ENCODE peak calls at places on chromosomes 7 and 10, in nine cellular contexts. W is IMR-90, K is PC-9, O is HL-60, T is suprapubic skin, R is H1, Y is left lung, U is spleen, C is body of pancreas. I is an unnamed sample.

GRCh38 chr10:114094795-114095194 is 51.1 kb downstream of the ADRB1 start:
- DNase-seq in O (no peak), W (no peak), Y (no peak), R (no peak), U (no peak), T (no peak), C (no peak), K (no peak), I (no peak)

GRCh38 chr7:138979226-138979979 is 1.8 kb downstream of the KIAA1549 start:
- DNase-seq in O (no peak), K (peak), Y (no peak), T (no peak), W (peak), C (peak), R (no peak), U (no peak), I (no peak)

GRCh38 chr7:881441-882234 is 5.3 kb downstream of the GET4 start:
- DNase-seq in O (no peak), C (no peak), W (no peak), K (no peak), R (no peak), T (no peak), U (peak), Y (no peak), I (no peak)

GRCh38 chr7:95476904-95477594 is 8.7 kb upstream of the ASB4 start:
- DNase-seq in R (no peak), O (peak), U (no peak), W (peak), T (no peak), C (peak), K (peak), Y (peak), I (peak)

GRCh38 chr7:157027568-157028527 is 17.4 kb upstream of the MNX1 start:
- DNase-seq in T (peak), W (no peak), R (no peak), O (no peak), Y (no peak), U (peak), K (peak), C (no peak), I (no peak)

GRCh38 chr10:77333610-77334340 is 303.8 kb downstream of the KCNMA1 start:
- DNase-seq in U (no peak), C (peak), R (no peak), Y (no peak), K (no peak), W (peak), T (no peak), O (no peak), I (no peak)

GRCh38 chr7:148963583-148964509 is 64.5 kb downstream of the PDIA4 start:
- DNase-seq in C (peak), K (no peak), U (no peak), W (no peak), R (no peak), Y (no peak), T (no peak), O (no peak), I (no peak)

GRCh38 chr10:95333997-95334792 is 43.4 kb upstream of the PDLIM1 start:
- DNase-seq in K (no peak), R (no peak), O (no peak), T (no peak), C (peak), Y (no peak), W (peak), U (no peak), I (peak)

GRCh38 chr10:73426318-73426717 is 7.0 kb downstream of the MSS51 start:
- DNase-seq in R (no peak), K (no peak), T (no peak), Y (no peak), U (no peak), C (no peak), O (no peak), W (no peak), I (no peak)

GRCh38 chr7:97130417-97131139 is 13.1 kb downstream of the SDHAF3 start:
- DNase-seq in U (no peak), R (no peak), W (no peak), T (no peak), O (no peak), K (no peak), Y (no peak), C (no peak), I (no peak)

GRCh38 chr7:30412810-30413504 is 65.6 kb downstream of the NOD1 start:
- DNase-seq in T (no peak), K (peak), U (no peak), O (no peak), W (peak), C (peak), Y (no peak), R (no peak), I (no peak)

GRCh38 chr7:84069036-84069435 is 125.6 kb downstream of the SEMA3A start:
- DNase-seq in K (no peak), O (no peak), T (no peak), U (no peak), Y (no peak), R (no peak), C (no peak), W (no peak), I (no peak)

GRCh38 chr10:114394531-114394930 is 9.8 kb downstream of the AFAP1L2 start:
- DNase-seq in C (no peak), R (no peak), K (no peak), Y (no peak), U (no peak), W (no peak), T (no peak), O (no peak), I (no peak)

GRCh38 chr7:707296-708000 is 19.1 kb upstream of the DNAAF5 start:
- DNase-seq in W (no peak), O (no peak), C (no peak), T (peak), R (no peak), Y (no peak), U (peak), K (no peak), I (peak)

GRCh38 chr10:10096898-10097297 is 920.8 kb upstream of the CELF2 start:
- DNase-seq in C (no peak), O (no peak), U (no peak), R (no peak), Y (no peak), K (no peak), W (no peak), T (no peak), I (no peak)

GRCh38 chr7:128427289-128427891 is 17.6 kb upstream of the IMPDH1 start:
- DNase-seq in C (peak), O (no peak), K (peak), Y (no peak), U (no peak), W (peak), R (no peak), T (no peak), I (no peak)

GRCh38 chr7:83413831-83414230 is 235.1 kb downstream of the SEMA3E start:
- DNase-seq in Y (no peak), C (peak), T (no peak), K (no peak), R (no peak), W (no peak), O (no peak), U (no peak), I (no peak)

GRCh38 chr7:137243741-137244140 is 99.8 kb downstream of the PTN start:
- DNase-seq in K (no peak), U (no peak), O (no peak), W (no peak), R (no peak), Y (no peak), T (no peak), C (no peak), I (no peak)

GRCh38 chr7:80505900-80506500 is 5.9 kb downstream of the GNAT3 start:
- DNase-seq in K (no peak), O (no peak), C (no peak), W (no peak), R (no peak), U (no peak), Y (no peak), T (no peak), I (no peak)

GRCh38 chr10:100890696-100891271 is 22.0 kb upstream of the SLF2 start:
- DNase-seq in K (peak), C (no peak), T (no peak), W (peak), Y (no peak), R (no peak), U (no peak), O (no peak), I (no peak)

GRCh38 chr7:27148776-27149641 is 1.4 kb upstream of the HOXA6 start:
- DNase-seq in W (no peak), U (peak), R (no peak), C (no peak), K (no peak), T (no peak), O (no peak), Y (no peak), I (no peak)

GRCh38 chr7:2476776-2477446 is 713 bp upstream of the GRIFIN start:
- DNase-seq in C (peak), W (no peak), Y (no peak), O (no peak), R (no peak), U (no peak), K (no peak), T (no peak), I (no peak)

GRCh38 chr10:127196227-127196954 is at the start of gene INSYN2A:
- DNase-seq in Y (no peak), O (no peak), T (no peak), U (no peak), W (peak), K (no peak), C (peak), R (no peak), I (no peak)

GRCh38 chr7:47681241-47681810 is 99.4 kb upstream of the TNS3 start:
- DNase-seq in Y (no peak), C (no peak), O (no peak), K (no peak), W (no peak), T (no peak), R (no peak), U (no peak), I (no peak)

GRCh38 chr7:2050511-2050866 is 182.3 kb downstream of the MAD1L1 start:
- DNase-seq in Y (no peak), C (no peak), T (no peak), U (peak), O (no peak), R (no peak), K (no peak), W (no peak), I (no peak)

GRCh38 chr7:117385340-117386124 is 41.8 kb downstream of the ASZ1 start:
- DNase-seq in Y (no peak), K (no peak), C (no peak), O (no peak), W (peak), T (no peak), R (no peak), U (no peak), I (no peak)

GRCh38 chr10:103632247-103632642 is 138.7 kb downstream of the NEURL1 start:
- DNase-seq in K (no peak), U (no peak), R (no peak), T (no peak), C (no peak), O (no peak), Y (no peak), W (no peak), I (no peak)

GRCh38 chr10:34489973-34490372 is 325.1 kb downstream of the PARD3 start:
- DNase-seq in T (no peak), R (no peak), K (no peak), U (no peak), O (no peak), W (peak), C (no peak), Y (no peak), I (no peak)

GRCh38 chr7:32037650-32038198 is 32.5 kb downstream of the PDE1C start:
- DNase-seq in Y (no peak), W (no peak), T (no peak), O (no peak), U (no peak), C (no peak), R (no peak), K (peak), I (no peak)

GRCh38 chr10:50990568-50991495 is 83.5 kb upstream of the PRKG1 start:
- DNase-seq in K (peak), O (no peak), T (no peak), R (no peak), Y (peak), C (peak), U (no peak), W (peak), I (peak)

GRCh38 chr10:60957667-60958221 is 13.8 kb upstream of the RHOBTB1 start:
- DNase-seq in Y (no peak), K (no peak), W (no peak), O (no peak), C (no peak), U (no peak), T (no peak), R (no peak), I (no peak)
- H3K27ac ChIP-seq in Y (no peak), K (no peak), W (no peak), O (no peak), C (no peak), U (no peak), T (no peak), R (no peak), I (no peak)

GRCh38 chr10:32952094-32952493 is 5.9 kb downstream of the ITGB1 start:
- DNase-seq in W (no peak), O (no peak), T (no peak), K (no peak), U (no peak), Y (no peak), R (no peak), C (no peak), I (no peak)
- H3K27ac ChIP-seq in W (no peak), O (no peak), T (no peak), K (no peak), U (no peak), Y (no peak), R (no peak), C (no peak), I (no peak)

GRCh38 chr7:13986208-13986607 is 3.3 kb downstream of the ETV1 start:
- DNase-seq in U (no peak), W (no peak), R (no peak), K (no peak), Y (no peak), O (no peak), C (no peak), T (no peak), I (no peak)
- H3K27ac ChIP-seq in U (no peak), W (no peak), R (no peak), K (no peak), Y (peak), O (no peak), C (no peak), T (no peak), I (peak)

DNA sequence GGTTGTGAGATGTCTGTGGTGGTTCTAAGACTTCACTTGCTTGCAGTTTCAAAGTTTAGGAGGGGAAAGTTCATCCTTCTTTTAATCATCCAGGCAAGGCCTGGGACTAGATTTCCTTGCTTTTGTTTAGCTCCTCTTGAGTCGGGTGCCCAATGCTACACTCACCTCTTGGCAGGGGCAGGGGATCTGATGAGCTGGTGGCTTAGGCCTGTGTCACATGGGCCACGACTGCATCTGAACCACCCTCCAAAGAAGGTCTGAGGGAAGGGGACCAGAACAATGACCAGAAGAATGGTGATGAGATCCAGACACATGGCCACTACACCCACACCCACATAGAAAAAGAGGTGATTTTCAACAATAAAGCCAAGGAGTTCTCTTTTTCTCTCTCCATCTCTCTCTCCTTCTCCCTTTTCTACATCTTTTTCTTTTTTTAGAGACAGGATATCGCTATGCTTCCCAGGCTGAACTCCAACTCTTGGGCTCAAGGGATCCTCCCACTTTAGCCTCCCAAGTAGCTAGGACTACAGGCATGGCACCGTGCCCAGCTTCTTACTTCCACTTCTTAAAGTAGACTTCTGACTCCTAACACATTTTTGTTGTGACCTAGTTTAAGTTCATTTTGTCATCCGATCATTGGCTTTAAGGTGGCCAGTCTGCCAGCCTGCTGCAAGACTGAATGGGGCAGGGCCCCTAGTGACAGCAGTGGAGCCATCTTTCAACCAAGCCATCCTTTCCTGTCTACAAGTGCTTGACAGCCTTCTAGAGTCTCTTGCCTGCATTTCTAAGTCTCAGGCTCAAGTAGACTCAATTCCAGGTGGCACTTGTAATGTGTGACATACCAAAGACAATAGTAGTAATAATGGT is 350.9 kb downstream of the RNLS start:
- DNase-seq in K (no peak), O (no peak), T (no peak), U (no peak), Y (peak), C (peak), W (no peak), R (no peak), I (peak)
- H3K27ac ChIP-seq in K (no peak), O (no peak), T (no peak), U (peak), Y (no peak), C (no peak), W (no peak), R (no peak), I (no peak)

GRCh38 chr10:69768386-69768785 is 33.3 kb upstream of the COL13A1 start:
- DNase-seq in C (no peak), U (no peak), K (no peak), R (no peak), T (no peak), W (no peak), Y (no peak), O (no peak), I (no peak)

GRCh38 chr10:69769395-69769989 is 32.2 kb upstream of the COL13A1 start:
- DNase-seq in K (peak), Y (no peak), R (peak), O (no peak), C (peak), T (no peak), U (no peak), W (peak), I (no peak)

GRCh38 chr10:69761320-69761719 is 40.4 kb upstream of the COL13A1 start:
- DNase-seq in U (no peak), W (no peak), T (no peak), C (no peak), O (no peak), R (no peak), K (no peak), Y (no peak), I (no peak)

GRCh38 chr10:69766161-69766910 is 35.4 kb upstream of the COL13A1 start:
- DNase-seq in W (no peak), O (no peak), Y (no peak), T (no peak), K (no peak), C (no peak), U (no peak), R (no peak), I (no peak)
- H3K27ac ChIP-seq in W (no peak), O (no peak), Y (no peak), T (no peak), K (no peak), C (no peak), U (no peak), R (no peak), I (no peak)

GRCh38 chr10:131187274-131187673 is 124.2 kb downstream of the TCERG1L start:
- DNase-seq in C (no peak), R (no peak), Y (no peak), K (no peak), O (no peak), W (no peak), U (no peak), T (peak), I (no peak)

GRCh38 chr10:131186547-131187253 is 124.8 kb downstream of the TCERG1L start:
- DNase-seq in C (no peak), Y (no peak), U (no peak), W (no peak), T (peak), K (no peak), O (no peak), R (no peak), I (no peak)

GRCh38 chr10:131183546-131184045 is 127.9 kb downstream of the TCERG1L start:
- DNase-seq in O (no peak), W (no peak), R (no peak), Y (no peak), U (peak), K (no peak), C (no peak), T (peak), I (no peak)

GRCh38 chr10:131180941-131181855 is 130.3 kb downstream of the TCERG1L start:
- DNase-seq in C (peak), Y (no peak), W (no peak), K (no peak), O (no peak), T (peak), R (no peak), U (peak), I (no peak)

DNA sequence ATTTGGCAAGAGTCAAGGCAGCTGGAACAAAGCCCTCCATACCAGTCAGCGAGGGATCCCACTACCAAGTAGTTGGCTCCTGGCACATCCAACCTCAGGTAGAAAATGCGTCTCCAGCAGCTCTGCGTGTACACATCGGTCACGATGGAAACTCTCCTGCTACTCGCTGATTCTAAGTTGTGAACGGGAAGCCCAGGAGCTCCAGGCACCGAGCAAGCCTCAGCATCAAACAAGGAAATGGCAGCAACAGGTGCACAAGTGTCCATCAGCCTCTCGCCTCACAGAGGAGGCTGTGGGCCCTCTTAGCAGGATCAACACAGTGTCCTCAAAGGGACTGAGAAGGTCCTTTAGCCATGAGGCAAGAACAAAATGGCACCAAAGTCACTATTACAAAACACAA is 127.0 kb downstream of the TCERG1L start:
- DNase-seq in K (no peak), Y (no peak), C (no peak), O (no peak), U (no peak), T (peak), W (no peak), R (no peak), I (no peak)
- H3K27ac ChIP-seq in K (no peak), Y (no peak), C (no peak), O (no peak), U (no peak), T (no peak), W (no peak), R (no peak), I (no peak)

GRCh38 chr10:37976880-37977203 is 395 bp upstream of the ZNF25 start:
- DNase-seq in T (no peak), R (no peak), U (no peak), C (no peak), W (no peak), O (no peak), K (no peak), Y (no peak), I (no peak)

GRCh38 chr10:37976091-37976879 is at the start of gene ZNF25:
- DNase-seq in T (peak), U (peak), W (peak), K (peak), R (peak), Y (peak), O (peak), C (peak), I (peak)

GRCh38 chr10:37972396-37972795 is 4.1 kb downstream of the ZNF25 start:
- DNase-seq in Y (no peak), O (no peak), T (no peak), K (no peak), R (no peak), U (no peak), W (no peak), C (no peak), I (no peak)

DNA sequence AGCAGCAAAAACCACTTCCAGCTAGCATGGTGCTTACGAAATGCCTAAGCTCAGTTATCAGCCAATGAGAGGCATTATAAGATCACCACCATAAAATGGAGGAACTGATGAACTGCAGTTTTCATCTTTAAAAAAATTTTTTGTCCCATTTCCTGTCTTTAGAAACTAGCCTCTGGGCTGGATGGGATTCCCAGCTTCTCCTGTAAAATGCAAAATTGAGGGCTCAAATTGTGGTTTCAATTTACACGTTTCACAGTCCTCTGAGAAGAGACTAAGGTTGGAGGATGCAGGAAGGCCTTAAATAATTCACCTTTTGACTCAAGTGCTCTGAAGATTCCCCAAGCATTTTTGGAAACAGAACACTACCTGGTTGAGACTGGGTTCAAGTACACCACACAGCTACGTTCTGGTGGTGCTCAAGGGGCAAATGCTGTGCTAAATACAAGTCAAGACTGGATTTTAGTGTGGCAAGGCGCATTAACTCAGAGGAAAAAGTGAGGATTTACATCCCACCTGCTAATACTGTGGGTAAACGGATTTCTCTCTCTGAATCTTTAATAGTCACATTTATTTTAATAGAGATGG is 948 bp downstream of the ZNF25 start:
- DNase-seq in U (no peak), R (no peak), K (no peak), W (peak), C (no peak), O (no peak), Y (no peak), T (no peak), I (no peak)
- H3K27ac ChIP-seq in U (peak), R (no peak), K (no peak), W (peak), C (peak), O (peak), Y (peak), T (peak), I (peak)